ENCODE peak calls at places on chromosomes 2 and 18, in nine cellular contexts. One of them, this sample, is unnamed.

GRCh38 chr2:33216508-33217182 is 259.8 kb upstream of the RASGRP3 start:
- DNase-seq in keratinocyte: no peak
- DNase-seq in PC-9: no peak
- DNase-seq in kidney epithelial cell: no peak
- DNase-seq in suprapubic skin: no peak
- DNase-seq in OCI-LY7: no peak
- DNase-seq in body of pancreas: peak
- DNase-seq in tibial artery: peak
- DNase-seq in AG04449: no peak
- DNase-seq in this sample: peak

GRCh38 chr2:169613876-169614275 is 29.7 kb downstream of the PPIG start:
- DNase-seq in keratinocyte: no peak
- DNase-seq in PC-9: no peak
- DNase-seq in kidney epithelial cell: no peak
- DNase-seq in suprapubic skin: no peak
- DNase-seq in OCI-LY7: no peak
- DNase-seq in body of pancreas: no peak
- DNase-seq in tibial artery: no peak
- DNase-seq in AG04449: no peak
- DNase-seq in this sample: no peak

GRCh38 chr2:11517906-11518305 is 15.9 kb upstream of the GREB1 start:
- DNase-seq in keratinocyte: no peak
- DNase-seq in PC-9: no peak
- DNase-seq in kidney epithelial cell: no peak
- DNase-seq in suprapubic skin: no peak
- DNase-seq in OCI-LY7: no peak
- DNase-seq in body of pancreas: no peak
- DNase-seq in tibial artery: no peak
- DNase-seq in AG04449: no peak
- DNase-seq in this sample: no peak

GRCh38 chr2:225020157-225020864 is 22.0 kb downstream of the DOCK10 start:
- DNase-seq in keratinocyte: no peak
- DNase-seq in PC-9: no peak
- DNase-seq in kidney epithelial cell: no peak
- DNase-seq in suprapubic skin: no peak
- DNase-seq in OCI-LY7: no peak
- DNase-seq in body of pancreas: no peak
- DNase-seq in tibial artery: no peak
- DNase-seq in AG04449: no peak
- DNase-seq in this sample: no peak

GRCh38 chr2:3193423-3194330 is 183.9 kb downstream of the EIPR1 start:
- DNase-seq in keratinocyte: no peak
- DNase-seq in PC-9: no peak
- DNase-seq in kidney epithelial cell: no peak
- DNase-seq in suprapubic skin: no peak
- DNase-seq in OCI-LY7: no peak
- DNase-seq in body of pancreas: no peak
- DNase-seq in tibial artery: no peak
- DNase-seq in AG04449: no peak
- DNase-seq in this sample: no peak

GRCh38 chr18:78936251-78937005 is 43.2 kb upstream of the SALL3 start:
- DNase-seq in keratinocyte: no peak
- DNase-seq in PC-9: no peak
- DNase-seq in kidney epithelial cell: no peak
- DNase-seq in suprapubic skin: peak
- DNase-seq in OCI-LY7: no peak
- DNase-seq in body of pancreas: no peak
- DNase-seq in tibial artery: no peak
- DNase-seq in AG04449: no peak
- DNase-seq in this sample: no peak

GRCh38 chr2:30565860-30566358 is 118.9 kb downstream of the LCLAT1 start:
- DNase-seq in keratinocyte: no peak
- DNase-seq in PC-9: no peak
- DNase-seq in kidney epithelial cell: no peak
- DNase-seq in suprapubic skin: no peak
- DNase-seq in OCI-LY7: no peak
- DNase-seq in body of pancreas: peak
- DNase-seq in tibial artery: no peak
- DNase-seq in AG04449: no peak
- DNase-seq in this sample: no peak

GRCh38 chr2:39547811-39548719 is 111.0 kb upstream of the MAP4K3 start:
- DNase-seq in keratinocyte: peak
- DNase-seq in PC-9: peak
- DNase-seq in kidney epithelial cell: peak
- DNase-seq in suprapubic skin: no peak
- DNase-seq in OCI-LY7: no peak
- DNase-seq in body of pancreas: no peak
- DNase-seq in tibial artery: no peak
- DNase-seq in AG04449: no peak
- DNase-seq in this sample: no peak

GRCh38 chr2:176120369-176121307 is 1.9 kb upstream of the HOXD9 start:
- DNase-seq in keratinocyte: no peak
- DNase-seq in PC-9: no peak
- DNase-seq in kidney epithelial cell: no peak
- DNase-seq in suprapubic skin: no peak
- DNase-seq in OCI-LY7: no peak
- DNase-seq in body of pancreas: no peak
- DNase-seq in tibial artery: no peak
- DNase-seq in AG04449: no peak
- DNase-seq in this sample: no peak

GRCh38 chr2:232576995-232577394 is 26.5 kb downstream of the EIF4E2 start:
- DNase-seq in keratinocyte: no peak
- DNase-seq in PC-9: no peak
- DNase-seq in kidney epithelial cell: no peak
- DNase-seq in suprapubic skin: no peak
- DNase-seq in OCI-LY7: no peak
- DNase-seq in body of pancreas: no peak
- DNase-seq in tibial artery: no peak
- DNase-seq in AG04449: peak
- DNase-seq in this sample: no peak

GRCh38 chr2:110114007-110114591 is 1.5 kb downstream of the MALL start:
- DNase-seq in keratinocyte: no peak
- DNase-seq in PC-9: peak
- DNase-seq in kidney epithelial cell: no peak
- DNase-seq in suprapubic skin: peak
- DNase-seq in OCI-LY7: no peak
- DNase-seq in body of pancreas: peak
- DNase-seq in tibial artery: no peak
- DNase-seq in AG04449: no peak
- DNase-seq in this sample: no peak

GRCh38 chr2:195871326-195871725 is 197.3 kb downstream of the DNAH7 start:
- DNase-seq in keratinocyte: no peak
- DNase-seq in PC-9: no peak
- DNase-seq in kidney epithelial cell: no peak
- DNase-seq in suprapubic skin: no peak
- DNase-seq in OCI-LY7: no peak
- DNase-seq in body of pancreas: no peak
- DNase-seq in tibial artery: no peak
- DNase-seq in AG04449: peak
- DNase-seq in this sample: no peak

GRCh38 chr2:69483696-69484095 is 46.5 kb upstream of the NFU1 start:
- DNase-seq in keratinocyte: no peak
- DNase-seq in PC-9: no peak
- DNase-seq in kidney epithelial cell: peak
- DNase-seq in suprapubic skin: no peak
- DNase-seq in OCI-LY7: no peak
- DNase-seq in body of pancreas: peak
- DNase-seq in tibial artery: no peak
- DNase-seq in AG04449: no peak
- DNase-seq in this sample: no peak

GRCh38 chr2:128473175-128474013 is 154.7 kb upstream of the HS6ST1 start:
- DNase-seq in keratinocyte: no peak
- DNase-seq in PC-9: no peak
- DNase-seq in kidney epithelial cell: peak
- DNase-seq in suprapubic skin: peak
- DNase-seq in OCI-LY7: peak
- DNase-seq in body of pancreas: no peak
- DNase-seq in tibial artery: no peak
- DNase-seq in AG04449: peak
- DNase-seq in this sample: no peak

GRCh38 chr18:24535831-24536230 is 75.4 kb downstream of the HRH4 start:
- DNase-seq in keratinocyte: no peak
- DNase-seq in PC-9: no peak
- DNase-seq in kidney epithelial cell: no peak
- DNase-seq in suprapubic skin: no peak
- DNase-seq in OCI-LY7: no peak
- DNase-seq in body of pancreas: no peak
- DNase-seq in tibial artery: no peak
- DNase-seq in AG04449: no peak
- DNase-seq in this sample: no peak

GRCh38 chr18:79197531-79197930 is 128.3 kb downstream of the ATP9B start:
- DNase-seq in keratinocyte: no peak
- DNase-seq in PC-9: no peak
- DNase-seq in kidney epithelial cell: no peak
- DNase-seq in suprapubic skin: no peak
- DNase-seq in OCI-LY7: peak
- DNase-seq in body of pancreas: no peak
- DNase-seq in tibial artery: no peak
- DNase-seq in AG04449: no peak
- DNase-seq in this sample: no peak

GRCh38 chr2:28395334-28396061 is 2.8 kb downstream of the FOSL2 start:
- DNase-seq in keratinocyte: no peak
- DNase-seq in PC-9: peak
- DNase-seq in kidney epithelial cell: no peak
- DNase-seq in suprapubic skin: peak
- DNase-seq in OCI-LY7: no peak
- DNase-seq in body of pancreas: peak
- DNase-seq in tibial artery: peak
- DNase-seq in AG04449: no peak
- DNase-seq in this sample: peak
- H3K4me3 ChIP-seq in keratinocyte: peak
- H3K4me3 ChIP-seq in PC-9: peak
- H3K4me3 ChIP-seq in kidney epithelial cell: peak
- H3K4me3 ChIP-seq in suprapubic skin: peak
- H3K4me3 ChIP-seq in OCI-LY7: no peak
- H3K4me3 ChIP-seq in body of pancreas: no peak
- H3K4me3 ChIP-seq in tibial artery: peak
- H3K4me3 ChIP-seq in AG04449: peak
- H3K4me3 ChIP-seq in this sample: peak

DNA sequence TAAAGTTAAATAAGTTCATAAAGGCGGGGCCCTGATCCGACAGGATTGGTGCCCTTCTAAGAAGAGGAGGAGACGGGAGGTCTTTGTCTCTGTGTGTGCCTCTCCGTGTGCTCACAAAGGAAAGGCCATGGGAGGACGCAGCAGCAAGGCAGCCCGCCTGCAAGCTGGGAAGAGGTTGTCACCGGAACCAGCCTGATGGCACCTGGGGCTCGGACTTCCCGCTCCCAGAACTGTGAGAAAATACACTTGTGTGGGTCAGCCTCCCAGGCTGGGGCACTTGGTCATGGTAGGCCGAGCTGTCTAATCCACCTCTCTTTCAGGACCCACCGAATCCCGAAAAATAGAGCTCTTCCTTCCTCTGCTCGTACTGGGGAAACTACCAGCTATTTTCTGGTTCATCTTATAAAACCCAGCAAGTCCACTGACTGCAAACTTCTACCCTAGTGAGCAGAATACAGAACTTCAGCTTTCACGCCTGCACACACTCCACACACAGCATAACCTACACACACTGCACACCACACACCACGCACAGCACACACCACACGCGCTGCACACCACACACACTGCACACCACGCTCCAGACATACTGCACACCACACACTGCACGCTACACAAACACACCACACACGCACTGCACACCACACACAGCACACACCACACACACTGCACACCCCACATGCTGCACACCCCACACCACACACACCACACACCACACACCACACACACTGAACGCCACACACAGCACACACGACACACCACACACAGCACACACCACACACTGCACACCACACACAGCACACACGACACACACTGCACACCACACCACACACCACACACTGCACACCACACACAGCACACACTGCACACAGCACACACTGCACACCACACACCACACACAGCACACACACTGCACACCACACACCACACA is 58.1 kb downstream of the ASB1 start:
- DNase-seq in keratinocyte: no peak
- DNase-seq in PC-9: no peak
- DNase-seq in kidney epithelial cell: no peak
- DNase-seq in suprapubic skin: peak
- DNase-seq in OCI-LY7: no peak
- DNase-seq in body of pancreas: no peak
- DNase-seq in tibial artery: no peak
- DNase-seq in AG04449: no peak
- DNase-seq in this sample: no peak
- H3K4me3 ChIP-seq in keratinocyte: no peak
- H3K4me3 ChIP-seq in PC-9: no peak
- H3K4me3 ChIP-seq in kidney epithelial cell: no peak
- H3K4me3 ChIP-seq in suprapubic skin: no peak
- H3K4me3 ChIP-seq in OCI-LY7: no peak
- H3K4me3 ChIP-seq in body of pancreas: no peak
- H3K4me3 ChIP-seq in tibial artery: no peak
- H3K4me3 ChIP-seq in AG04449: no peak
- H3K4me3 ChIP-seq in this sample: no peak

DNA sequence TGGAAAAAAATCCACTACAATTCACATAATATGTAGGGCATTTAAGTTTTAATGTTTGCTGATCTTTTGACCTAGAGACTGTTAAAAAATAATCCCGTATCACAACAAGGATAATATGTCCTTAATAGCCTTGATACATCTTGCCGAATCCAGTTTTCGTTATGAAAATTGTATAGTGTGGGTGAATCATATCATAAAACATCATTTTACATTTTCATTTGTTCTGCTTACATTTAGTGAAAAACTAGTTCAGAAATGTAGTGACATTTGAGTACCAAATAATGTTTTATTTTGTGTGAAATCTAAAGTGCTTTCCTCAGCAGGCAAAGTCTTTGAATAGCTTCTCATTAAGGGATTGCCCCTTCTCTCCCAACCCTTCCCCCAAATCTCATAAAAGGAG is 1.9 kb downstream of the AFTPH start:
- DNase-seq in keratinocyte: no peak
- DNase-seq in PC-9: no peak
- DNase-seq in kidney epithelial cell: no peak
- DNase-seq in suprapubic skin: no peak
- DNase-seq in OCI-LY7: no peak
- DNase-seq in body of pancreas: no peak
- DNase-seq in tibial artery: no peak
- DNase-seq in AG04449: no peak
- DNase-seq in this sample: no peak
- H3K4me3 ChIP-seq in keratinocyte: peak
- H3K4me3 ChIP-seq in PC-9: peak
- H3K4me3 ChIP-seq in kidney epithelial cell: no peak
- H3K4me3 ChIP-seq in suprapubic skin: peak
- H3K4me3 ChIP-seq in OCI-LY7: peak
- H3K4me3 ChIP-seq in body of pancreas: no peak
- H3K4me3 ChIP-seq in tibial artery: no peak
- H3K4me3 ChIP-seq in AG04449: no peak
- H3K4me3 ChIP-seq in this sample: no peak

DNA sequence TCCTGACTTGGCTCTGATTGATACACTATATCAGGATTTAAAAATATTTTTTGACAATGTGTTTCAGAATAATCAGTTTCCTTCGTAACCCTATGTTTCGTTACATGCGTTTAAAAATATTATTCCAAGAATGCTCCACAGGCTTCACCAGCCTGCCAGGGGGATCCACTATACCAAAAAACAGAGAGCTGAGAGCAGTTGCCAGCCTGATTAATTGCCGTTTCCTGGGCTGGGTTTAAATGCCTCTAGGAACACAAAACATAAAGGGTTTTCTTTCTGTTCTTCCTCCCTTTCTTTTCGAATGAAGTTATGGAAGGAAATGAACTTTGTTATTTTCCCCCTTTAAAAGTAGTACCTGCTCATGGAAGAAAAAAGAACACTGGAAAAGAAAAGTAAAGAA is 47.9 kb downstream of the LRRFIP1 start:
- DNase-seq in keratinocyte: no peak
- DNase-seq in PC-9: no peak
- DNase-seq in kidney epithelial cell: no peak
- DNase-seq in suprapubic skin: no peak
- DNase-seq in OCI-LY7: no peak
- DNase-seq in body of pancreas: no peak
- DNase-seq in tibial artery: no peak
- DNase-seq in AG04449: no peak
- DNase-seq in this sample: no peak
- H3K4me3 ChIP-seq in keratinocyte: peak
- H3K4me3 ChIP-seq in PC-9: no peak
- H3K4me3 ChIP-seq in kidney epithelial cell: peak
- H3K4me3 ChIP-seq in suprapubic skin: peak
- H3K4me3 ChIP-seq in OCI-LY7: peak
- H3K4me3 ChIP-seq in body of pancreas: no peak
- H3K4me3 ChIP-seq in tibial artery: peak
- H3K4me3 ChIP-seq in AG04449: no peak
- H3K4me3 ChIP-seq in this sample: no peak

This sample was measured in right lobe of liver.